ENCODE peak calls at places on chromosomes 11 and 22, in ten cellular contexts. K is stomach, C is transverse colon, N is spleen, U is endothelial cell of umbilical vein, R is GM12878, E is H1, S is HCT116, W is sigmoid colon, D is GM12891. G is an unnamed sample.

GRCh38 chr11:35088676-35089075 is 50.3 kb upstream of the CD44 start:
- DNase-seq in K (no peak), C (no peak), N (no peak), U (no peak), R (no peak), E (no peak), S (no peak), W (no peak), D (no peak), G (peak; percentile 73)

GRCh38 chr11:71451596-71452353 is 1.2 kb upstream of the NADSYN1 start:
- DNase-seq in K (no peak), C (peak; percentile 46), N (no peak), U (no peak), R (no peak), E (no peak), S (no peak), W (peak; percentile 56), D (no peak), G (no peak)

GRCh38 chr22:29143848-29144785 is 61.6 kb upstream of the EMID1 start:
- DNase-seq in K (peak; percentile 21), C (no peak), N (no peak), U (no peak), R (no peak), E (peak; percentile 45), S (no peak), W (peak; percentile 53), D (no peak), G (no peak)

GRCh38 chr22:37195921-37196320 is 7.9 kb upstream of the C1QTNF6 start:
- DNase-seq in K (no peak), C (no peak), N (peak; percentile 45), U (peak; percentile 30), R (no peak), E (no peak), S (no peak), W (no peak), D (no peak), G (no peak)

GRCh38 chr11:76243157-76243556 is 36.9 kb upstream of the WNT11 start:
- DNase-seq in K (no peak), C (no peak), N (peak; percentile 54), U (no peak), R (no peak), E (peak; percentile 71), S (no peak), W (no peak), D (no peak), G (no peak)

GRCh38 chr22:27112273-27112672 is 454.9 kb downstream of the MIAT start:
- DNase-seq in K (no peak), C (no peak), N (no peak), U (peak; percentile 17), R (no peak), E (no peak), S (no peak), W (no peak), D (no peak), G (no peak)

GRCh38 chr11:94129505-94130335 is 1.1 kb downstream of the PANX1 start:
- DNase-seq in K (no peak), C (peak; percentile 90), N (no peak), U (peak; percentile 28), R (no peak), E (peak; percentile 33), S (peak; percentile 56), W (no peak), D (no peak), G (peak; percentile 21)

GRCh38 chr11:14323118-14323676 is 35.8 kb downstream of the RRAS2 start:
- DNase-seq in K (no peak), C (no peak), N (no peak), U (peak; percentile 75), R (no peak), E (no peak), S (no peak), W (no peak), D (no peak), G (no peak)

GRCh38 chr11:35293034-35293433 is 126.3 kb downstream of the SLC1A2 start:
- DNase-seq in K (no peak), C (no peak), N (no peak), U (no peak), R (no peak), E (no peak), S (no peak), W (no peak), D (no peak), G (no peak)

GRCh38 chr22:47627561-47628253 is 865.3 kb downstream of the TBC1D22A start:
- DNase-seq in K (no peak), C (no peak), N (no peak), U (no peak), R (no peak), E (no peak), S (peak; percentile 7), W (no peak), D (no peak), G (no peak)

GRCh38 chr11:128388182-128388815 is 199.1 kb downstream of the ETS1 start:
- DNase-seq in K (no peak), C (peak; percentile 35), N (no peak), U (no peak), R (no peak), E (no peak), S (no peak), W (no peak), D (no peak), G (no peak)

GRCh38 chr11:132056689-132057088 is 686.3 kb downstream of the NTM start:
- DNase-seq in K (no peak), C (no peak), N (no peak), U (no peak), R (no peak), E (no peak), S (no peak), W (no peak), D (no peak), G (no peak)

GRCh38 chr22:49095366-49095765 is 732.3 kb downstream of the BRD1 start:
- DNase-seq in K (no peak), C (no peak), N (peak; percentile 60), U (no peak), R (no peak), E (no peak), S (no peak), W (no peak), D (no peak), G (no peak)

GRCh38 chr11:78188012-78188808 is at the start of gene KCTD21:
- DNase-seq in K (peak; percentile 96), C (peak; percentile 97), N (peak; percentile 99), U (peak; percentile 98), R (peak; percentile 85), E (peak; percentile 95), S (peak; percentile 90), W (peak; percentile 98), D (peak; percentile 99), G (peak; percentile 95)
- TF ChIP-seq POLR2AphosphoS5 in K (no peak), C (peak; percentile 95), N (peak; percentile 97), U (peak; percentile 75), R (no peak), E (no peak), S (peak; percentile 71), W (peak; percentile 96), D (peak; percentile 52), G (peak; percentile 89)

GRCh38 chr11:1676254-1676740 is 20.7 kb upstream of the KRTAP5-6 start:
- DNase-seq in K (no peak), C (no peak), N (no peak), U (no peak), R (no peak), E (no peak), S (no peak), W (no peak), D (no peak), G (no peak)

GRCh38 chr11:1673841-1674193 is 23.2 kb upstream of the KRTAP5-6 start:
- DNase-seq in K (no peak), C (no peak), N (no peak), U (no peak), R (no peak), E (no peak), S (no peak), W (no peak), D (no peak), G (no peak)

GRCh38 chr11:1674879-1675235 is 22.1 kb upstream of the KRTAP5-6 start:
- DNase-seq in K (no peak), C (no peak), N (no peak), U (no peak), R (no peak), E (no peak), S (no peak), W (no peak), D (no peak), G (no peak)

GRCh38 chr11:1674194-1674878 is 22.7 kb upstream of the KRTAP5-6 start:
- DNase-seq in K (no peak), C (no peak), N (no peak), U (no peak), R (no peak), E (no peak), S (no peak), W (no peak), D (no peak), G (no peak)

GRCh38 chr11:1675536-1676253 is 21.3 kb upstream of the KRTAP5-6 start:
- DNase-seq in K (no peak), C (no peak), N (no peak), U (no peak), R (no peak), E (no peak), S (no peak), W (no peak), D (no peak), G (no peak)
- TF ChIP-seq POLR2A in K (no peak), C (no peak), N (no peak), U (no peak), R (no peak), E (no peak), S (no peak), W (no peak), D (no peak), G (no peak)

GRCh38 chr22:20580611-20581502 is 73.4 kb downstream of the MED15 start:
- DNase-seq in K (no peak), C (no peak), N (peak; percentile 56), U (no peak), R (no peak), E (peak; percentile 38), S (no peak), W (no peak), D (no peak), G (no peak)
- TF ChIP-seq POLR2AphosphoS5 in K (no peak), C (no peak), N (peak; percentile 44), U (no peak), R (no peak), E (no peak), S (no peak), W (no peak), D (no peak), G (no peak)

GRCh38 chr11:122642472-122642922 is 13.0 kb upstream of the UBASH3B start:
- DNase-seq in K (no peak), C (no peak), N (no peak), U (peak; percentile 60), R (no peak), E (no peak), S (peak; percentile 65), W (no peak), D (no peak), G (no peak)

GRCh38 chr11:122645847-122646246 is 9.7 kb upstream of the UBASH3B start:
- DNase-seq in K (no peak), C (no peak), N (no peak), U (no peak), R (no peak), E (no peak), S (no peak), W (no peak), D (no peak), G (no peak)

GRCh38 chr11:122647728-122648127 is 7.8 kb upstream of the UBASH3B start:
- DNase-seq in K (no peak), C (no peak), N (no peak), U (no peak), R (no peak), E (no peak), S (no peak), W (no peak), D (no peak), G (no peak)

GRCh38 chr11:122646549-122647340 is 8.8 kb upstream of the UBASH3B start:
- DNase-seq in K (no peak), C (no peak), N (no peak), U (no peak), R (no peak), E (no peak), S (no peak), W (no peak), D (no peak), G (no peak)

GRCh38 chr11:122642971-122643370 is 12.6 kb upstream of the UBASH3B start:
- DNase-seq in K (no peak), C (no peak), N (no peak), U (no peak), R (no peak), E (no peak), S (no peak), W (no peak), D (no peak), G (no peak)
- TF ChIP-seq POLR2A in K (no peak), C (no peak), N (no peak), U (no peak), R (no peak), E (no peak), S (no peak), W (no peak), D (no peak), G (no peak)